ENCODE peak calls at places on chromosomes 11 and 22, in five cellular contexts. T is NCI-H2081; A is activated CD4-positive, alpha-beta T cell treated with anti-CD3 and anti-CD28 coated beads, Interleukin-2, amount 50 U/mL, for 24 hours; H is Calu3; L is NCI-H1417 treated with DMSO at 0.1 percent for 48 hours. K is an unnamed sample.

GRCh38 chr22:19756288-19757128 is 4.1 kb upstream of the TBX1 start:
- DNase-seq in A (peak), H (peak), T (peak), L (no peak), K (peak)

GRCh38 chr22:22988150-22988549 is 82.2 kb upstream of the GNAZ start:
- DNase-seq in A (no peak), T (no peak), H (no peak), L (no peak), K (no peak)

GRCh38 chr11:126354631-126355323 is 709 bp upstream of the ST3GAL4 start:
- DNase-seq in A (no peak), H (no peak), L (no peak), T (peak), K (peak)

GRCh38 chr22:38080847-38081635 is 2.9 kb downstream of the SLC16A8 start:
- DNase-seq in H (no peak), T (peak), A (no peak), L (no peak), K (no peak)

GRCh38 chr22:49676783-49677494 is 150.7 kb downstream of the BRD1 start:
- DNase-seq in H (no peak), A (no peak), T (no peak), L (no peak), K (no peak)

GRCh38 chr22:36486619-36487384 is 5.4 kb upstream of the TXN2 start:
- DNase-seq in A (peak), H (peak), T (no peak), L (no peak), K (no peak)

GRCh38 chr22:32106930-32107329 is 52.2 kb downstream of the C22orf42 start:
- DNase-seq in T (no peak), L (no peak), A (no peak), H (peak), K (no peak)

GRCh38 chr11:43969543-43969942 is 27.1 kb downstream of the C11orf96 start:
- DNase-seq in L (no peak), A (no peak), H (no peak), T (peak), K (no peak)

GRCh38 chr22:22930571-22931556 is 43.2 kb downstream of the IGLL5 start:
- DNase-seq in A (no peak), H (no peak), L (no peak), T (no peak), K (peak)

GRCh38 chr11:19931141-19931767 is 218.6 kb downstream of the NAV2 start:
- DNase-seq in T (no peak), L (no peak), H (no peak), A (no peak), K (no peak)

GRCh38 chr11:126062679-126063509 is at the start of gene CDON:
- DNase-seq in H (peak), T (peak), A (peak), L (peak), K (peak)

GRCh38 chr11:68835749-68836148 is 6.0 kb downstream of the CPT1A start:
- DNase-seq in L (no peak), A (no peak), T (no peak), H (no peak), K (no peak)

GRCh38 chr11:47328449-47329390 is 23.8 kb downstream of the MYBPC3 start:
- DNase-seq in H (no peak), T (no peak), L (no peak), A (no peak), K (peak)

GRCh38 chr22:36180038-36180880 is 19.7 kb upstream of the APOL3 start:
- DNase-seq in H (peak), T (peak), L (no peak), A (peak), K (no peak)

GRCh38 chr22:22214819-22215329 is 29.7 kb upstream of the VPREB1 start:
- DNase-seq in H (no peak), T (no peak), A (no peak), L (no peak), K (no peak)

GRCh38 chr11:44623716-44624491 is 58.4 kb downstream of the CD82 start:
- DNase-seq in A (no peak), T (peak), L (no peak), H (no peak), K (no peak)

GRCh38 chr22:24046024-24046423 is 34.9 kb downstream of the CABIN1 start:
- DNase-seq in L (no peak), T (no peak), H (no peak), A (no peak), K (peak)

GRCh38 chr11:68270334-68271022 is 1.3 kb downstream of the C11orf24 start:
- DNase-seq in T (no peak), L (no peak), H (no peak), A (no peak), K (no peak)

GRCh38 chr22:29877620-29878019 is 5.4 kb upstream of the MTMR3 start:
- DNase-seq in T (no peak), L (no peak), H (no peak), A (no peak), K (no peak)

GRCh38 chr11:61754534-61755482 is 2.4 kb downstream of the MYRF start:
- DNase-seq in L (no peak), A (no peak), T (no peak), H (peak), K (no peak)

GRCh38 chr11:66857234-66857926 is 516 bp downstream of the LRFN4 start:
- DNase-seq in A (no peak), L (no peak), H (peak), T (peak), K (no peak)

GRCh38 chr22:45290410-45290936 is 5.7 kb downstream of the UPK3A start:
- DNase-seq in A (no peak), T (no peak), L (no peak), H (peak), K (no peak)

GRCh38 chr11:61162092-61162935 is 1.1 kb upstream of the VPS37C start:
- DNase-seq in H (no peak), T (peak), A (no peak), L (no peak), K (no peak)

GRCh38 chr22:28899199-28899853 is 16.0 kb downstream of the ZNRF3 start:
- DNase-seq in L (no peak), A (no peak), H (no peak), T (no peak), K (no peak)

GRCh38 chr22:30821381-30821780 is 126.7 kb downstream of the OSBP2 start:
- DNase-seq in H (no peak), A (no peak), L (no peak), T (no peak), K (no peak)

GRCh38 chr11:12287374-12288211 is 89.8 kb upstream of the PARVA start:
- DNase-seq in H (peak), L (no peak), A (no peak), T (peak), K (no peak)

GRCh38 chr11:46367244-46367915 is 14.1 kb upstream of the MDK start:
- DNase-seq in T (peak), L (no peak), H (peak), A (peak), K (peak)

GRCh38 chr22:27978317-27978716 is 59.3 kb upstream of the PITPNB start:
- DNase-seq in T (no peak), A (no peak), H (no peak), L (no peak), K (no peak)

GRCh38 chr22:44821741-44822425 is 69.5 kb downstream of the ARHGAP8 start:
- DNase-seq in L (no peak), H (no peak), T (no peak), A (no peak), K (no peak)

GRCh38 chr11:1140642-1141490 is 16.9 kb upstream of the MUC5AC start:
- DNase-seq in H (no peak), T (no peak), A (no peak), L (no peak), K (no peak)

GRCh38 chr11:20116825-20117224 is 43.5 kb downstream of the DBX1 start:
- DNase-seq in H (no peak), A (no peak), L (no peak), T (no peak), K (no peak)

GRCh38 chr11:100562102-100562501 is 125.0 kb upstream of the ARHGAP42 start:
- DNase-seq in H (peak), T (no peak), A (no peak), L (no peak), K (no peak)

K was measured in GM06990.